ENCODE peak calls at places on chromosomes 4 and X, in ten cellular contexts. Y is A549, J is HS-5, B is IMR-90, O is WERI-Rb-1, P is M059J, F is SK-N-DZ, D is HT1080, Q is psoas muscle, L is C1 segment of cervical spinal cord. S is an unnamed sample.

GRCh38 chr4:1604706-1605205 is 79.4 kb downstream of the FAM53A start:
- DNase-seq in O (peak), Q (no peak), L (no peak), F (no peak), Y (no peak), P (no peak), B (no peak), J (no peak), D (no peak), S (peak)

GRCh38 chr4:149645790-149646189 is 169.9 kb downstream of the IQCM start:
- DNase-seq in F (no peak), O (peak), J (no peak), B (no peak), Y (no peak), Q (no peak), P (peak), L (no peak), D (no peak), S (peak)

GRCh38 chr4:172998527-172999469 is 169.8 kb upstream of the GALNT7 start:
- DNase-seq in B (peak), Y (no peak), P (peak), Q (no peak), L (no peak), O (no peak), J (no peak), F (no peak), D (peak), S (peak)

GRCh38 chr4:98653890-98654867 is 4.2 kb downstream of the TSPAN5 start:
- DNase-seq in O (no peak), P (peak), J (peak), L (no peak), B (peak), Y (peak), Q (no peak), D (peak), F (no peak), S (peak)

GRCh38 chr4:80711956-80712355 is 318.6 kb upstream of the BMP3 start:
- DNase-seq in P (no peak), J (no peak), D (no peak), Q (no peak), B (peak), F (no peak), Y (no peak), L (no peak), O (no peak), S (no peak)

GRCh38 chr4:4395849-4396627 is 9.1 kb downstream of the NSG1 start:
- DNase-seq in Y (no peak), O (peak), Q (no peak), D (no peak), J (no peak), B (peak), P (peak), F (peak), L (peak), S (no peak)

GRCh38 chr4:17132226-17132625 is 233.8 kb upstream of the LDB2 start:
- DNase-seq in L (no peak), Q (no peak), J (no peak), O (no peak), F (no peak), P (no peak), B (no peak), D (no peak), Y (no peak), S (no peak)

GRCh38 chr4:118345813-118346212 is 7.0 kb downstream of the PRSS12 start:
- DNase-seq in D (peak), Q (no peak), P (no peak), L (no peak), O (no peak), J (no peak), F (no peak), B (peak), Y (no peak), S (no peak)

GRCh38 chr4:94533405-94534223 is 81.9 kb downstream of the PDLIM5 start:
- DNase-seq in Q (no peak), O (no peak), Y (no peak), J (no peak), P (no peak), L (no peak), B (no peak), D (no peak), F (no peak), S (no peak)

GRCh38 chr4:174156239-174156826 is 127.1 kb downstream of the FBXO8 start:
- DNase-seq in P (peak), F (peak), D (peak), O (no peak), Q (no peak), B (peak), L (no peak), J (peak), Y (peak), S (peak)

GRCh38 chrX:50779694-50780093 is 34.3 kb downstream of the SHROOM4 start:
- DNase-seq in Y (no peak), F (no peak), O (no peak), L (no peak), J (no peak), Q (no peak), B (no peak), P (no peak), D (no peak), S (no peak)

GRCh38 chr4:10115657-10116624 is 658 bp downstream of the WDR1 start:
- DNase-seq in Q (peak), B (no peak), D (peak), J (no peak), F (peak), L (peak), P (peak), O (peak), Y (peak), S (peak)

GRCh38 chr4:153067376-153067775 is 131.3 kb downstream of the FHDC1 start:
- DNase-seq in L (no peak), F (no peak), Y (no peak), Q (no peak), P (peak), D (peak), J (peak), B (peak), O (no peak), S (peak)

GRCh38 chr4:84146300-84146942 is 352.7 kb downstream of the NKX6-1 start:
- DNase-seq in B (no peak), P (peak), Q (no peak), F (no peak), D (no peak), O (no peak), L (no peak), J (no peak), Y (no peak), S (no peak)

GRCh38 chrX:70605352-70605751 is 160.7 kb downstream of the DLG3 start:
- DNase-seq in B (no peak), D (no peak), L (no peak), J (no peak), Q (no peak), P (no peak), O (no peak), F (no peak), Y (no peak), S (no peak)

GRCh38 chrX:27336466-27337091 is 126.6 kb downstream of the PPP4R3C start:
- DNase-seq in Y (peak), B (peak), D (peak), Q (no peak), J (peak), L (no peak), P (peak), F (peak), O (peak), S (peak)

GRCh38 chrX:2451456-2452316 is 49.1 kb downstream of the DHRSX start:
- DNase-seq in J (no peak), B (peak), F (no peak), D (no peak), L (no peak), Q (no peak), O (no peak), Y (no peak), P (no peak), S (no peak)

GRCh38 chr4:9685692-9686091 is 95.7 kb upstream of the DRD5 start:
- DNase-seq in F (no peak), J (no peak), B (no peak), Q (no peak), O (peak), P (no peak), L (no peak), Y (no peak), D (no peak), S (no peak)

GRCh38 chr4:161247831-161248230 is 916.0 kb downstream of the FSTL5 start:
- DNase-seq in Q (no peak), L (no peak), F (no peak), J (no peak), D (no peak), O (no peak), Y (no peak), P (peak), B (no peak), S (peak)

GRCh38 chr4:11496313-11496956 is 67.7 kb upstream of the HS3ST1 start:
- DNase-seq in Q (no peak), O (no peak), F (no peak), D (peak), J (no peak), L (no peak), Y (no peak), B (peak), P (peak), S (peak)

GRCh38 chr4:99635601-99636000 is 22.0 kb downstream of the C4orf54 start:
- DNase-seq in F (no peak), O (no peak), P (no peak), B (no peak), D (peak), Q (no peak), J (peak), L (no peak), Y (no peak), S (peak)

GRCh38 chr4:122758033-122758432 is 25.5 kb downstream of the BBS12 start:
- DNase-seq in F (peak), J (no peak), B (peak), L (no peak), Y (no peak), P (peak), Q (no peak), O (no peak), D (peak), S (peak)

GRCh38 chrX:23820235-23820782 is 37.3 kb downstream of the SAT1 start:
- DNase-seq in D (peak), B (no peak), Y (no peak), P (peak), Q (no peak), J (no peak), O (no peak), F (no peak), L (no peak), S (peak)

GRCh38 chr4:80062527-80062926 is 10.5 kb downstream of the ANTXR2 start:
- DNase-seq in L (no peak), Y (no peak), J (no peak), Q (no peak), D (no peak), F (no peak), B (no peak), O (no peak), P (no peak), S (no peak)

GRCh38 chr4:76250962-76251361 is 559 bp upstream of the FAM47E start:
- DNase-seq in Q (no peak), J (no peak), B (no peak), P (no peak), D (no peak), Y (peak), O (no peak), L (no peak), F (peak), S (no peak)

GRCh38 chr4:139738846-139739613 is 73.4 kb downstream of the MGST2 start:
- DNase-seq in Q (no peak), P (no peak), O (no peak), D (no peak), B (no peak), L (no peak), Y (no peak), F (no peak), J (no peak), S (no peak)

GRCh38 chrX:79100791-79101484 is 43.5 kb upstream of the GPR174 start:
- DNase-seq in D (no peak), B (no peak), O (no peak), P (no peak), L (no peak), Q (no peak), J (no peak), Y (no peak), F (no peak), S (no peak)

GRCh38 chr4:38656111-38656510 is 7.9 kb upstream of the KLF3 start:
- DNase-seq in Y (no peak), Q (no peak), L (no peak), O (no peak), F (no peak), J (no peak), B (no peak), D (no peak), P (no peak), S (no peak)

GRCh38 chrX:153964105-153964504 is 7.5 kb downstream of the HCFC1 start:
- DNase-seq in L (no peak), J (no peak), P (no peak), F (no peak), Y (no peak), D (no peak), B (no peak), Q (no peak), O (no peak), S (no peak)

S was measured in PC-3.